ENCODE peak calls at places on chromosomes 7 and 10, in six cellular contexts. One of them, this sample, is unnamed.
A peak's percentile ranks its signal among the peaks of the same experiment; 100 is the strongest.

GRCh38 chr10:99612167-99612831 is 7.9 kb downstream of the SLC25A28 start:
- DNase-seq in astrocyte of the spinal cord: peak; percentile 56
- DNase-seq in thoracic aorta: no peak
- DNase-seq in IMR-90: peak; percentile 62
- DNase-seq in HCT116: peak; percentile 59
- DNase-seq in BJ: no peak
- DNase-seq in this sample: peak; percentile 23

GRCh38 chr7:102888561-102889233 is 24.1 kb upstream of the LRRC17 start:
- DNase-seq in HCT116: no peak
- DNase-seq in astrocyte of the spinal cord: no peak
- DNase-seq in thoracic aorta: no peak
- DNase-seq in BJ: no peak
- DNase-seq in IMR-90: no peak
- DNase-seq in this sample: no peak

GRCh38 chr10:77390481-77390891 is 247.1 kb downstream of the KCNMA1 start:
- DNase-seq in astrocyte of the spinal cord: no peak
- DNase-seq in HCT116: no peak
- DNase-seq in IMR-90: no peak
- DNase-seq in BJ: no peak
- DNase-seq in thoracic aorta: peak; percentile 32
- DNase-seq in this sample: no peak

GRCh38 chr10:12250181-12250580 is 54.2 kb downstream of the CDC123 start:
- DNase-seq in astrocyte of the spinal cord: no peak
- DNase-seq in thoracic aorta: no peak
- DNase-seq in IMR-90: no peak
- DNase-seq in HCT116: no peak
- DNase-seq in BJ: no peak
- DNase-seq in this sample: no peak

GRCh38 chr7:94620703-94621118 is 35.2 kb downstream of the SGCE start:
- DNase-seq in IMR-90: peak; percentile 91
- DNase-seq in thoracic aorta: peak; percentile 48
- DNase-seq in astrocyte of the spinal cord: peak; percentile 93
- DNase-seq in BJ: peak; percentile 71
- DNase-seq in HCT116: peak; percentile 83
- DNase-seq in this sample: peak; percentile 80

GRCh38 chr7:44325181-44325671 is at the start of gene CAMK2B:
- DNase-seq in astrocyte of the spinal cord: no peak
- DNase-seq in HCT116: no peak
- DNase-seq in thoracic aorta: no peak
- DNase-seq in IMR-90: no peak
- DNase-seq in BJ: no peak
- DNase-seq in this sample: no peak

GRCh38 chr10:68871731-68872342 is 29.3 kb upstream of the DDX50 start:
- DNase-seq in astrocyte of the spinal cord: peak; percentile 96
- DNase-seq in BJ: peak; percentile 51
- DNase-seq in HCT116: no peak
- DNase-seq in thoracic aorta: no peak
- DNase-seq in IMR-90: peak; percentile 95
- DNase-seq in this sample: peak; percentile 47

GRCh38 chr10:34651796-34652195 is 163.3 kb downstream of the PARD3 start:
- DNase-seq in HCT116: no peak
- DNase-seq in BJ: no peak
- DNase-seq in astrocyte of the spinal cord: no peak
- DNase-seq in thoracic aorta: no peak
- DNase-seq in IMR-90: no peak
- DNase-seq in this sample: no peak

GRCh38 chr10:78432582-78432981 is 398.9 kb downstream of the RPS24 start:
- DNase-seq in IMR-90: no peak
- DNase-seq in HCT116: no peak
- DNase-seq in thoracic aorta: no peak
- DNase-seq in astrocyte of the spinal cord: no peak
- DNase-seq in BJ: no peak
- DNase-seq in this sample: no peak

GRCh38 chr10:4073912-4074311 is 288.9 kb upstream of the KLF6 start:
- DNase-seq in HCT116: no peak
- DNase-seq in thoracic aorta: peak; percentile 49
- DNase-seq in IMR-90: peak; percentile 62
- DNase-seq in BJ: peak; percentile 64
- DNase-seq in astrocyte of the spinal cord: peak; percentile 56
- DNase-seq in this sample: peak; percentile 75

GRCh38 chr7:88226201-88226600 is 6.4 kb upstream of the SRI start:
- DNase-seq in thoracic aorta: no peak
- DNase-seq in IMR-90: no peak
- DNase-seq in HCT116: no peak
- DNase-seq in BJ: no peak
- DNase-seq in astrocyte of the spinal cord: no peak
- DNase-seq in this sample: no peak

GRCh38 chr10:123318516-123318915 is 164.3 kb downstream of the BUB3 start:
- DNase-seq in HCT116: no peak
- DNase-seq in thoracic aorta: no peak
- DNase-seq in IMR-90: no peak
- DNase-seq in astrocyte of the spinal cord: no peak
- DNase-seq in BJ: no peak
- DNase-seq in this sample: no peak

GRCh38 chr10:119852822-119853221 is 19.8 kb downstream of the MCMBP start:
- DNase-seq in HCT116: no peak
- DNase-seq in IMR-90: no peak
- DNase-seq in thoracic aorta: no peak
- DNase-seq in BJ: no peak
- DNase-seq in astrocyte of the spinal cord: no peak
- DNase-seq in this sample: no peak

GRCh38 chr7:123120286-123120685 is 79.5 kb downstream of the SLC13A1 start:
- DNase-seq in HCT116: no peak
- DNase-seq in astrocyte of the spinal cord: peak; percentile 63
- DNase-seq in thoracic aorta: no peak
- DNase-seq in IMR-90: no peak
- DNase-seq in BJ: no peak
- DNase-seq in this sample: no peak

GRCh38 chr7:101155303-101155702 is 1.0 kb downstream of the AP1S1 start:
- DNase-seq in BJ: no peak
- DNase-seq in thoracic aorta: no peak
- DNase-seq in astrocyte of the spinal cord: no peak
- DNase-seq in IMR-90: no peak
- DNase-seq in HCT116: no peak
- DNase-seq in this sample: no peak

GRCh38 chr7:82335927-82336326 is 107.7 kb downstream of the CACNA2D1 start:
- DNase-seq in BJ: no peak
- DNase-seq in astrocyte of the spinal cord: peak; percentile 9
- DNase-seq in thoracic aorta: no peak
- DNase-seq in IMR-90: peak; percentile 66
- DNase-seq in HCT116: no peak
- DNase-seq in this sample: no peak

GRCh38 chr10:33519130-33519860 is 184.8 kb upstream of the NRP1 start:
- DNase-seq in BJ: no peak
- DNase-seq in astrocyte of the spinal cord: no peak
- DNase-seq in thoracic aorta: no peak
- DNase-seq in HCT116: no peak
- DNase-seq in IMR-90: no peak
- DNase-seq in this sample: no peak

GRCh38 chr7:36895112-36895511 is 170.8 kb upstream of the AOAH start:
- DNase-seq in IMR-90: no peak
- DNase-seq in astrocyte of the spinal cord: peak; percentile 7
- DNase-seq in HCT116: no peak
- DNase-seq in thoracic aorta: no peak
- DNase-seq in BJ: no peak
- DNase-seq in this sample: no peak

GRCh38 chr10:20405050-20405449 is 492.1 kb downstream of the NEBL start:
- DNase-seq in astrocyte of the spinal cord: no peak
- DNase-seq in IMR-90: no peak
- DNase-seq in HCT116: no peak
- DNase-seq in thoracic aorta: no peak
- DNase-seq in BJ: no peak
- DNase-seq in this sample: no peak

GRCh38 chr7:31651800-31652326 is 35.2 kb upstream of the PPP1R17 start:
- DNase-seq in IMR-90: no peak
- DNase-seq in HCT116: no peak
- DNase-seq in thoracic aorta: no peak
- DNase-seq in astrocyte of the spinal cord: no peak
- DNase-seq in BJ: no peak
- DNase-seq in this sample: no peak

GRCh38 chr10:11616021-11616420 is 4.6 kb upstream of the USP6NL start:
- DNase-seq in BJ: no peak
- DNase-seq in IMR-90: no peak
- DNase-seq in astrocyte of the spinal cord: no peak
- DNase-seq in HCT116: no peak
- DNase-seq in thoracic aorta: no peak
- DNase-seq in this sample: no peak

GRCh38 chr10:6918305-6918704 is 338.2 kb upstream of the PRKCQ start:
- DNase-seq in BJ: no peak
- DNase-seq in thoracic aorta: no peak
- DNase-seq in HCT116: no peak
- DNase-seq in astrocyte of the spinal cord: no peak
- DNase-seq in IMR-90: no peak
- DNase-seq in this sample: no peak

GRCh38 chr7:2441430-2442058 is 34.7 kb downstream of the GRIFIN start:
- DNase-seq in IMR-90: no peak
- DNase-seq in thoracic aorta: no peak
- DNase-seq in HCT116: no peak
- DNase-seq in astrocyte of the spinal cord: no peak
- DNase-seq in BJ: no peak
- DNase-seq in this sample: no peak
- H3K4me3 ChIP-seq in IMR-90: no peak overlapping the region
- H3K4me3 ChIP-seq in thoracic aorta: no peak overlapping the region
- H3K4me3 ChIP-seq in HCT116: no peak overlapping the region
- H3K4me3 ChIP-seq in astrocyte of the spinal cord: no peak overlapping the region
- H3K4me3 ChIP-seq in BJ: no peak overlapping the region
- H3K4me3 ChIP-seq in this sample: no peak overlapping the region

DNA sequence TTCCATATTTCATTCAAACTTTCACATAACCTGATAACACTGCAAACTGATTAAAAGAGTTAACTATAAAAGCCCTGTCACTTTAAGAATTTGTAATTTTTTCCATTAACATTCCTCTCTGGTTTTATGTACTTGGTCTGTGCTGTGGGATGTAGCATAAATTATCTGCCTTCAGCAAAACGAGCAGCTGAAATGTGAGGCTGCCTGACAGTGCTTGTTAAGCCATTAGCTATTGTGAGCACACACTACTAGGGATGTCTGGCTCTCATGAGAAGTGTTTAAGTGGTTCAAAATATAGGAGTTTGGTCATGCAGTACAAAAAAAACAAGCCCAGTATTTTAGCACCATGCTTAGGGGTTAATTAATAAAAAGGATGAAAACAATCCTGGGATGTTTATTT is 63.0 kb downstream of the HOXA1 start:
- DNase-seq in BJ: no peak
- DNase-seq in IMR-90: peak; percentile 13
- DNase-seq in thoracic aorta: no peak
- DNase-seq in HCT116: no peak
- DNase-seq in astrocyte of the spinal cord: peak; percentile 47
- DNase-seq in this sample: peak; percentile 8
- TF ChIP-seq CTCF in BJ: no peak
- TF ChIP-seq CTCF in IMR-90: no peak
- TF ChIP-seq CTCF in thoracic aorta: no peak
- TF ChIP-seq CTCF in HCT116: no peak
- TF ChIP-seq CTCF in astrocyte of the spinal cord: no peak
- TF ChIP-seq CTCF in this sample: no peak

GRCh38 chr10:86967481-86967941 is 771 bp upstream of the ADIRF start:
- DNase-seq in thoracic aorta: no peak
- DNase-seq in HCT116: no peak
- DNase-seq in BJ: no peak
- DNase-seq in astrocyte of the spinal cord: no peak
- DNase-seq in IMR-90: no peak
- DNase-seq in this sample: no peak

GRCh38 chr10:86970152-86970886 is 2.0 kb downstream of the ADIRF start:
- DNase-seq in astrocyte of the spinal cord: peak; percentile 39
- DNase-seq in BJ: no peak
- DNase-seq in thoracic aorta: no peak
- DNase-seq in HCT116: peak; percentile 62
- DNase-seq in IMR-90: peak; percentile 51
- DNase-seq in this sample: no peak

GRCh38 chr10:86969421-86970041 is 1.2 kb downstream of the ADIRF start:
- DNase-seq in astrocyte of the spinal cord: peak; percentile 29
- DNase-seq in IMR-90: peak; percentile 57
- DNase-seq in BJ: no peak
- DNase-seq in thoracic aorta: no peak
- DNase-seq in HCT116: no peak
- DNase-seq in this sample: no peak

GRCh38 chr10:86968994-86969355 is 693 bp downstream of the ADIRF start:
- DNase-seq in BJ: no peak
- DNase-seq in IMR-90: no peak
- DNase-seq in thoracic aorta: no peak
- DNase-seq in astrocyte of the spinal cord: no peak
- DNase-seq in HCT116: no peak
- DNase-seq in this sample: no peak

DNA sequence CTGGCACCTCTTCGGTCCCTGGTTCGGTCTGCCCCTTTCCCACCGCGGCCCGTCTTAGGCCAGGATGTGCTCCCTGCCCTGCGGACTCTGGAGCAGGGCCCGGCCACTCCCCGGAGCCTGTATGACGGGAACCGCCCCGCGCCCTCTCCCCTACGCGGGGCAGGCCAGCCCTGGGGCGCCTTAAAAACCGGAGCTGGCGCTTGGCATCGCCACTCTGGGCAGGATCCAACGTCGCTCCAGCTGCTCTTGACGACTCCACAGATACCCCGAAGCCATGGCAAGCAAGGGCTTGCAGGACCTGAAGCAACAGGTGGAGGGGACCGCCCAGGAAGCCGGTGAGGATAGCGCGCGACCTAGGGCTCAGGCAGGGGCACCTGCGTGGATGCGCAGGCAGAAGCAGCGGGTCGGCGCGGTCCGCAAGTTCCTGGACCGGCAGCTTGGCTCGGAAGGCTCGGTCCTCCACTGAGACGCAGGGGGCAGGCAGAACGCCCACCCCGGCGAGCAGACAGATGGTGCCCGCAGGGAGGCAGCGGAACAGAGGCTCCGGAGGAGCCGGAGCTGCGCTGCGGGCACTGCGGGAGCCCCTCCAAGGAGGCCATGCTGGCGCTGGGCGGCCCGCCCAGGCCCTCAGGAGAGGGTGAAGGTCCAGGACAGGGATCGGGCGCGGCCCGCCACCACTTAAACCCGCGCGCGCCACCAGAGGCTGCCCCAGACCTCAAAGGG is at the start of gene ADIRF:
- DNase-seq in thoracic aorta: no peak
- DNase-seq in astrocyte of the spinal cord: no peak
- DNase-seq in IMR-90: no peak
- DNase-seq in BJ: no peak
- DNase-seq in HCT116: peak; percentile 51
- DNase-seq in this sample: no peak
- H3K4me3 ChIP-seq in thoracic aorta: peak within 1 kb of the TSS; percentile 97
- H3K4me3 ChIP-seq in astrocyte of the spinal cord: peak within 1 kb of the TSS; percentile 34
- H3K4me3 ChIP-seq in IMR-90: no peak within 1 kb of the TSS
- H3K4me3 ChIP-seq in BJ: peak within 1 kb of the TSS; percentile 74
- H3K4me3 ChIP-seq in HCT116: peak within 1 kb of the TSS; percentile 79
- H3K4me3 ChIP-seq in this sample: peak within 1 kb of the TSS; percentile 70

DNA sequence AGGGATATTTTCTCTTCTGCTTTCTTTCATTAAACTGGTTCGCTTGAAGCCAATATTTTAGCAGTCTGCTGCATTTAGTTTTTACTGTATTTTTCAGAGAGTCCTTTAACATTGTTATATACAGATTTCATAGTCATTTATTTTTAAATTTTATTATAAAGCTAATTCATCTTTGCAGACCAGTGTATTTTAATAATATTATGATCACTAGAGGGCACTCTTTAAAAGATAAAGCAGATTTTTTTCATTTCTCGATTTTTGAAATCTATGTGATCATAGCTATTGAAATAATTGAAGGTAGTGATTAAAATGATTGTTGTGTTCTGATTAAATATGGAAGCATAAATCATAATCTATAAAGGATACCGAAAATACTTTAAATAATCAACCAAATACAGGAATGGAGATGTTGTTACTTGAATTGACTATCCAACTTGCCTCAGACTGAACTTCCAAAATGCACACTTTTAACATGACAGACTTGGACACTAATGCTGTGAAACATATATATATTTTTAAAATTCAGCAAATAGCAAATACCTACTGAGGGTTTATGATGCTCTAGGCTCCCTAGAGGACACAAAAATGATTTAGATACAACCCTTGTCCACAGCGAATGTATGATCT is 35.2 kb downstream of the ST7 start:
- DNase-seq in BJ: no peak
- DNase-seq in astrocyte of the spinal cord: no peak
- DNase-seq in HCT116: no peak
- DNase-seq in thoracic aorta: no peak
- DNase-seq in IMR-90: no peak
- DNase-seq in this sample: no peak
- TF ChIP-seq CTCF in BJ: peak; percentile 13
- TF ChIP-seq CTCF in astrocyte of the spinal cord: peak; percentile 23
- TF ChIP-seq CTCF in HCT116: no peak
- TF ChIP-seq CTCF in thoracic aorta: peak; percentile 45
- TF ChIP-seq CTCF in IMR-90: peak; percentile 50
- TF ChIP-seq CTCF in this sample: peak; percentile 2

This sample was measured in AG09309.